ENCODE peak calls at places on chromosomes 1 and 21, in seven cellular contexts. Z is AG04450, S is tibial artery, X is lower lobe of right lung, D is stomach, M is BE2C, V is cardiac fibroblast. W is an unnamed sample.

GRCh38 chr1:60133848-60134247 is 60.3 kb upstream of the C1orf87 start:
- DNase-seq in Z (peak; percentile 8), X (no peak), D (no peak), V (peak; percentile 76), S (no peak), M (no peak), W (peak; percentile 83)

GRCh38 chr1:116075577-116075976 is 35.6 kb upstream of the MAB21L3 start:
- DNase-seq in Z (no peak), M (no peak), V (no peak), X (no peak), D (no peak), S (no peak), W (no peak)

GRCh38 chr1:192788184-192788583 is 20.7 kb upstream of the RGS2 start:
- DNase-seq in X (no peak), Z (no peak), V (peak; percentile 87), M (no peak), D (no peak), S (peak; percentile 26), W (peak; percentile 76)

GRCh38 chr1:59814180-59814900 is 409 bp upstream of the HOOK1 start:
- DNase-seq in S (peak; percentile 25), D (peak; percentile 95), M (peak; percentile 68), V (no peak), Z (no peak), X (peak; percentile 90), W (no peak)

GRCh38 chr1:169546087-169546995 is 39.9 kb downstream of the F5 start:
- DNase-seq in X (no peak), M (peak; percentile 64), V (peak; percentile 92), Z (peak; percentile 45), D (peak; percentile 55), S (peak; percentile 41), W (peak; percentile 88)

GRCh38 chr1:216281757-216282156 is 141.5 kb downstream of the USH2A start:
- DNase-seq in D (no peak), Z (no peak), S (no peak), X (no peak), V (no peak), M (no peak), W (no peak)

GRCh38 chr1:109933856-109934711 is 23.4 kb downstream of the CSF1 start:
- DNase-seq in Z (no peak), S (no peak), D (peak; percentile 29), M (no peak), X (no peak), V (peak; percentile 81), W (peak; percentile 83)

GRCh38 chr1:14039894-14040430 is 340.0 kb downstream of the PRDM2 start:
- DNase-seq in V (no peak), D (no peak), M (no peak), X (no peak), Z (no peak), S (no peak), W (no peak)

GRCh38 chr1:67612690-67613322 is 72.2 kb upstream of the GADD45A start:
- DNase-seq in M (no peak), S (no peak), X (no peak), Z (no peak), D (no peak), V (no peak), W (peak; percentile 43)

GRCh38 chr1:210607361-210607760 is 278.7 kb downstream of the HHAT start:
- DNase-seq in Z (no peak), S (no peak), V (no peak), D (no peak), X (no peak), M (no peak), W (no peak)

GRCh38 chr1:178168535-178168934 is 74.6 kb downstream of the RASAL2 start:
- DNase-seq in Z (peak; percentile 13), D (no peak), V (peak; percentile 76), M (no peak), X (no peak), S (no peak), W (peak; percentile 20)

GRCh38 chr21:31772674-31773555 is 41.0 kb upstream of the SCAF4 start:
- DNase-seq in V (no peak), D (no peak), Z (no peak), S (no peak), X (no peak), M (no peak), W (no peak)

GRCh38 chr1:110684476-110684875 is 9.7 kb upstream of the KCNA3 start:
- DNase-seq in D (no peak), M (no peak), Z (no peak), V (no peak), X (no peak), S (no peak), W (peak; percentile 36)

GRCh38 chr1:161486806-161487482 is 18.3 kb upstream of the FCGR2A start:
- DNase-seq in M (peak; percentile 43), Z (peak; percentile 43), X (no peak), S (peak; percentile 29), V (peak; percentile 87), D (no peak), W (peak; percentile 32)

GRCh38 chr1:67434491-67434890 is 4.3 kb upstream of the SERBP1 start:
- DNase-seq in V (no peak), S (no peak), X (no peak), D (no peak), Z (no peak), M (no peak), W (peak; percentile 67)

GRCh38 chr21:45542242-45542666 is at the start of gene SLC19A1:
- DNase-seq in X (peak; percentile 85), Z (no peak), D (peak; percentile 79), V (peak; percentile 43), M (peak; percentile 85), S (peak; percentile 40), W (peak; percentile 66)

GRCh38 chr21:42179316-42179715 is 39.6 kb upstream of the ABCG1 start:
- DNase-seq in X (no peak), V (no peak), M (no peak), D (no peak), S (no peak), Z (no peak), W (no peak)

GRCh38 chr1:40651138-40651857 is 14.2 kb downstream of the RIMS3 start:
- DNase-seq in M (no peak), V (no peak), X (no peak), S (no peak), D (peak; percentile 62), Z (no peak), W (no peak)

GRCh38 chr1:183235503-183235902 is 49.4 kb downstream of the LAMC2 start:
- DNase-seq in M (no peak), X (no peak), Z (no peak), D (no peak), S (no peak), V (peak; percentile 70), W (no peak)

GRCh38 chr1:238254935-238255334 is 364.2 kb upstream of the ZP4 start:
- DNase-seq in X (no peak), V (no peak), M (no peak), S (no peak), Z (no peak), D (no peak), W (no peak)

GRCh38 chr1:95287078-95287477 is 53.1 kb downstream of the RWDD3 start:
- DNase-seq in Z (no peak), V (peak; percentile 3), M (peak; percentile 22), D (no peak), X (no peak), S (no peak), W (no peak)
- TF ChIP-seq CTCF in Z (no peak), V (no peak), M (peak; percentile 29), D (no peak), X (no peak), S (no peak), W (no peak)

GRCh38 chr1:241423541-241424479 is 66.8 kb upstream of the RGS7 start:
- DNase-seq in D (peak; percentile 63), Z (peak; percentile 8), S (no peak), V (peak; percentile 63), M (peak; percentile 40), X (no peak), W (peak; percentile 47)

GRCh38 chr1:241419986-241420385 is 63.0 kb upstream of the RGS7 start:
- DNase-seq in X (no peak), V (peak; percentile 63), M (no peak), D (no peak), Z (no peak), S (no peak), W (peak; percentile 57)

GRCh38 chr1:241424480-241424971 is 67.5 kb upstream of the RGS7 start:
- DNase-seq in M (no peak), S (no peak), Z (no peak), V (no peak), D (peak; percentile 42), X (no peak), W (no peak)
- H3K4me3 ChIP-seq in M (peak overlapping the region; percentile 35), S (peak overlapping the region; percentile 21), Z (peak overlapping the region; percentile 65), V (peak overlapping the region; percentile 40), D (peak overlapping the region; percentile 48), X (peak overlapping the region; percentile 46), W (peak overlapping the region; percentile 67)

GRCh38 chr1:200058341-200058740 is 30.8 kb downstream of the NR5A2 start:
- DNase-seq in X (no peak), V (no peak), M (no peak), D (no peak), S (no peak), Z (no peak), W (no peak)
- TF ChIP-seq CTCF in X (no peak), V (no peak), M (no peak), D (no peak), S (no peak), Z (no peak), W (no peak)

GRCh38 chr1:108532730-108533129 is 27.2 kb upstream of the EEIG2 start:
- DNase-seq in X (peak; percentile 49), S (no peak), Z (no peak), D (no peak), M (no peak), V (no peak), W (no peak)

GRCh38 chr1:108537976-108538375 is 21.9 kb upstream of the EEIG2 start:
- DNase-seq in Z (no peak), V (no peak), M (no peak), X (no peak), S (no peak), D (no peak), W (no peak)

GRCh38 chr1:108531429-108531828 is 28.5 kb upstream of the EEIG2 start:
- DNase-seq in V (no peak), X (no peak), Z (no peak), D (no peak), M (no peak), S (no peak), W (no peak)

GRCh38 chr1:108534748-108535147 is 25.2 kb upstream of the EEIG2 start:
- DNase-seq in M (no peak), D (no peak), V (no peak), X (no peak), S (no peak), Z (no peak), W (no peak)

GRCh38 chr1:108533351-108534083 is 26.4 kb upstream of the EEIG2 start:
- DNase-seq in Z (no peak), S (no peak), D (no peak), M (no peak), X (peak; percentile 46), V (no peak), W (no peak)
- H3K4me3 ChIP-seq in Z (no peak overlapping the region), S (no peak overlapping the region), D (no peak overlapping the region), M (no peak overlapping the region), X (no peak overlapping the region), V (no peak overlapping the region), W (no peak overlapping the region)

W was measured in foreskin fibroblast.